ENCODE peak calls at places on chromosomes 5 and 9, in seven cellular contexts. L is AG20443; R is osteocyte; Y is amniotic stem cell; X is head of caudate nucleus; F is GM03348; D is activated naive CD8-positive, alpha-beta T cell treated with anti-CD3 and anti-CD28 coated beads, Interleukin-2, amount 50 U/mL, for 24 hours. S is an unnamed sample.

GRCh38 chr9:70910598-70910997 is 210.8 kb downstream of the TRPM3 start:
- DNase-seq in D (no peak), Y (no peak), L (no peak), X (no peak), F (no peak), R (no peak), S (no peak)

GRCh38 chr9:91305596-91305995 is 56.1 kb downstream of the AUH start:
- DNase-seq in R (no peak), L (no peak), X (no peak), Y (no peak), F (no peak), D (no peak), S (no peak)

GRCh38 chr5:78908173-78908901 is 76.8 kb downstream of the ARSB start:
- DNase-seq in X (peak), L (peak), F (peak), D (no peak), R (no peak), Y (no peak), S (no peak)

GRCh38 chr5:169626779-169627178 is 10.3 kb upstream of the DOCK2 start:
- DNase-seq in R (no peak), X (no peak), Y (peak), L (peak), D (no peak), F (peak), S (no peak)

GRCh38 chr5:176446884-176447537 is 1.2 kb upstream of the FAF2 start:
- DNase-seq in F (peak), L (no peak), D (peak), Y (no peak), R (no peak), X (peak), S (no peak)

GRCh38 chr9:107214915-107215314 is 68.2 kb upstream of the RAD23B start:
- DNase-seq in R (no peak), D (no peak), X (no peak), F (peak), Y (no peak), L (peak), S (no peak)

GRCh38 chr5:123992641-123993040 is 480.7 kb downstream of the CSNK1G3 start:
- DNase-seq in X (no peak), R (no peak), D (no peak), F (no peak), L (no peak), Y (no peak), S (no peak)

GRCh38 chr9:37026936-37027581 is 7.0 kb downstream of the PAX5 start:
- DNase-seq in L (no peak), F (no peak), R (no peak), D (no peak), Y (no peak), X (no peak), S (no peak)

GRCh38 chr5:54844905-54845566 is 140.4 kb downstream of the ESM1 start:
- DNase-seq in L (peak), D (no peak), Y (peak), R (no peak), F (peak), X (no peak), S (no peak)

GRCh38 chr5:135034186-135034962 is at the start of gene PITX1:
- DNase-seq in L (peak), D (peak), Y (peak), X (no peak), R (no peak), F (peak), S (peak)

GRCh38 chr5:171272996-171273970 is 35.8 kb upstream of the TLX3 start:
- DNase-seq in R (no peak), Y (no peak), D (no peak), F (peak), L (peak), X (no peak), S (no peak)

GRCh38 chr5:6578676-6579343 is 54.0 kb downstream of the NSUN2 start:
- DNase-seq in D (no peak), L (no peak), F (no peak), X (no peak), R (no peak), Y (no peak), S (no peak)

GRCh38 chr5:139482050-139482889 is at the start of gene STING1:
- DNase-seq in F (peak), X (peak), L (peak), Y (peak), R (peak), D (peak), S (peak)

GRCh38 chr5:119395080-119395836 is 39.4 kb downstream of the TNFAIP8 start:
- DNase-seq in X (no peak), R (no peak), L (no peak), Y (no peak), D (no peak), F (no peak), S (no peak)

GRCh38 chr5:44402084-44402483 is 12.9 kb upstream of the FGF10 start:
- DNase-seq in X (no peak), F (no peak), D (no peak), L (no peak), R (no peak), Y (no peak), S (no peak)

GRCh38 chr9:132169672-132170392 is 8.0 kb downstream of the NTNG2 start:
- DNase-seq in R (no peak), F (peak), L (peak), D (peak), Y (peak), X (peak), S (no peak)

GRCh38 chr5:111582962-111583669 is 70.8 kb upstream of the STARD4 start:
- DNase-seq in D (no peak), L (peak), F (peak), X (no peak), Y (peak), R (no peak), S (no peak)

GRCh38 chr5:121378559-121379359 is 472.9 kb upstream of the FTMT start:
- DNase-seq in D (no peak), X (no peak), R (no peak), L (no peak), F (no peak), Y (no peak), S (no peak)

GRCh38 chr5:180201051-180201987 is 7.7 kb downstream of the RASGEF1C start:
- DNase-seq in L (no peak), D (peak), X (no peak), Y (no peak), F (no peak), R (peak), S (no peak)

GRCh38 chr5:116068028-116068632 is 16.7 kb upstream of the COMMD10 start:
- DNase-seq in X (no peak), F (peak), L (peak), D (no peak), Y (peak), R (no peak), S (no peak)

GRCh38 chr5:32027093-32027716 is 146.9 kb downstream of the GOLPH3 start:
- DNase-seq in D (no peak), F (peak), Y (no peak), L (no peak), R (no peak), X (peak), S (no peak)

GRCh38 chr5:82376309-82376708 is 98.2 kb upstream of the RPS23 start:
- DNase-seq in Y (no peak), R (no peak), X (no peak), L (no peak), D (no peak), F (no peak), S (no peak)

GRCh38 chr9:96874947-96875459 is 20.7 kb upstream of the ZNF782 start:
- DNase-seq in R (no peak), X (peak), Y (no peak), F (no peak), L (no peak), D (no peak), S (no peak)

GRCh38 chr5:64206653-64207052 is 41.0 kb downstream of the RNF180 start:
- DNase-seq in F (no peak), Y (no peak), L (no peak), X (no peak), D (no peak), R (no peak), S (no peak)

GRCh38 chr9:30575218-30575617 is 1809.2 kb upstream of the ACO1 start:
- DNase-seq in R (peak), D (no peak), X (no peak), L (no peak), Y (no peak), F (no peak), S (peak)

GRCh38 chr5:57887851-57888621 is 405.4 kb upstream of the ACTBL2 start:
- DNase-seq in F (peak), X (peak), D (no peak), L (peak), Y (peak), R (no peak), S (peak)

GRCh38 chr9:131282688-131283422 is 6.5 kb upstream of the FAM78A start:
- DNase-seq in D (no peak), X (no peak), Y (no peak), F (peak), R (no peak), L (peak), S (peak)

GRCh38 chr9:137878146-137878941 is 762 bp downstream of the CACNA1B start:
- DNase-seq in L (peak), F (peak), Y (no peak), D (peak), X (peak), R (no peak), S (no peak)